ENCODE peak calls at places on chromosomes 11 and 22, in six cellular contexts. B is CD8-positive, alpha-beta T cell; Q is tibial artery; L is HepG2; S is left ventricle myocardium inferior; E is Panc1. G is an unnamed sample.

GRCh38 chr11:128290106-128290840 is 297.1 kb downstream of the ETS1 start:
- DNase-seq in B (peak; percentile 50), Q (peak; percentile 67), E (peak; percentile 68), S (peak; percentile 18), L (peak; percentile 21), G (peak; percentile 49)

GRCh38 chr11:65786786-65787636 is at the start of gene OVOL1:
- DNase-seq in E (no peak), Q (no peak), L (no peak), B (no peak), S (no peak), G (peak; percentile 81)

GRCh38 chr11:106679633-106680032 is 338.6 kb downstream of the GUCY1A2 start:
- DNase-seq in B (no peak), Q (no peak), S (no peak), L (no peak), E (no peak), G (no peak)

GRCh38 chr11:75705541-75705940 is 12.1 kb upstream of the MOGAT2 start:
- DNase-seq in B (no peak), S (no peak), L (no peak), E (no peak), Q (no peak), G (no peak)

GRCh38 chr11:24234822-24235508 is 261.9 kb upstream of the LUZP2 start:
- DNase-seq in E (no peak), B (no peak), L (no peak), S (no peak), Q (no peak), G (peak; percentile 45)

GRCh38 chr11:60700689-60701508 is 1.5 kb downstream of the MS4A8 start:
- DNase-seq in B (no peak), E (no peak), Q (no peak), L (peak; percentile 29), S (no peak), G (no peak)

GRCh38 chr11:36240746-36241295 is 48.4 kb downstream of the COMMD9 start:
- DNase-seq in S (no peak), E (no peak), Q (no peak), B (no peak), L (no peak), G (no peak)

GRCh38 chr11:115629456-115630015 is 125.3 kb upstream of the CADM1 start:
- DNase-seq in Q (no peak), L (no peak), S (no peak), E (no peak), B (no peak), G (no peak)

GRCh38 chr22:17754233-17754925 is 19.9 kb downstream of the BID start:
- DNase-seq in B (no peak), Q (no peak), L (no peak), S (no peak), E (no peak), G (no peak)

GRCh38 chr22:42799462-42800405 is 57.3 kb downstream of the ARFGAP3 start:
- DNase-seq in Q (peak; percentile 54), L (no peak), E (no peak), B (no peak), S (no peak), G (no peak)

GRCh38 chr22:33832558-33833151 is 87.6 kb downstream of the LARGE1 start:
- DNase-seq in E (no peak), Q (no peak), L (no peak), S (peak; percentile 50), B (no peak), G (no peak)

GRCh38 chr22:43862074-43862881 is at the start of gene SULT4A1:
- DNase-seq in Q (no peak), S (no peak), L (no peak), E (peak; percentile 30), B (no peak), G (no peak)

GRCh38 chr22:26923498-26923897 is 266.1 kb downstream of the MIAT start:
- DNase-seq in L (no peak), E (no peak), Q (no peak), S (no peak), B (no peak), G (no peak)

GRCh38 chr11:120645639-120646038 is 134.1 kb downstream of the GRIK4 start:
- DNase-seq in E (no peak), S (no peak), Q (no peak), B (no peak), L (no peak), G (no peak)

GRCh38 chr11:23976776-23977380 is 520.0 kb upstream of the LUZP2 start:
- DNase-seq in Q (no peak), L (no peak), E (no peak), S (no peak), B (no peak), G (no peak)

DNA sequence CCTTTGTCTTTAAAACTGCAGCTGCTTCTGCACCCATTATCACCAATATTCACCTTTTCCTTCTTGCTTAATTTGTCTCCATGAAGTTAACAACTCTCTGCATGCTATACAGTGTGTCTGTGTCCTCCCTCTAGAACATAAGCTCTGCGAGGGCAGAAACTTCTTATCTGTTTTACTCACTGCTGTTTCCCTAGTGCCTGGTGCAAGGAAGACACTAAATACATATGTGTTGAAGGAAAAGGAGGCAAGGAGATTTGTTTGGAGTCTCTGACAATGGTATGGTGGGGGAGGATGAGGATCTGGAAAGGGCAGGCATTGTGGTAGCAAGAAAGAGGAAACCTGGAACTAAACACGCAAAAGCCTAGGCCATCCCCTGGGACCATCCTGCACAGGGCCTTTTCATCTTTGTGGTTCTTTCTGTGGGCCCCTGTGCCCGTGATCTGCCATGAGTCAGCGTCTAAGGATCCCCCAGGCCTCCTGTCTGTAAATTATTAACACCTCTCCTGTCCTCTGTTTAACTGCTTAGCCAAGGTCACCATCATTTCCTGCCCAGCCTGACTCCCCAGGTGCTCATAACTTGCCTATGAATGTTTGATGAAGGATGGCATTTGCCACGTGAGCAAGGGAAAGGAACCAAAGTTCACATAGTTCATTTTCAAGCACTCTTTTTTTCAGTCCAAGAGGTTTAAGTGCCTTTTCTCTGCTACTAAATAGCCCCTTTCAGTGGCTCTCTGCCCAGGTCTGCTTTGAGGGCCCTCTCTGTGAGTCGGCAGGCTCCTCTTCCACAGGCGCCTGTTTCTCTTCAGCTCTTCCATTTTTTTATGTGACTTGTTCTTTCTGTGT is 131.1 kb downstream of the RASSF10 start:
- DNase-seq in B (no peak), L (peak; percentile 100), E (no peak), S (no peak), Q (no peak), G (peak; percentile 84)
- H3K4me1 ChIP-seq in B (no peaks in the 10 kb centered on the region), L (peaks cover 93% of the 10 kb centered on the region), E (no peaks in the 10 kb centered on the region), S (peaks cover 16% of the 10 kb centered on the region), Q (no peaks in the 10 kb centered on the region), G (peaks cover 10% of the 10 kb centered on the region)

DNA sequence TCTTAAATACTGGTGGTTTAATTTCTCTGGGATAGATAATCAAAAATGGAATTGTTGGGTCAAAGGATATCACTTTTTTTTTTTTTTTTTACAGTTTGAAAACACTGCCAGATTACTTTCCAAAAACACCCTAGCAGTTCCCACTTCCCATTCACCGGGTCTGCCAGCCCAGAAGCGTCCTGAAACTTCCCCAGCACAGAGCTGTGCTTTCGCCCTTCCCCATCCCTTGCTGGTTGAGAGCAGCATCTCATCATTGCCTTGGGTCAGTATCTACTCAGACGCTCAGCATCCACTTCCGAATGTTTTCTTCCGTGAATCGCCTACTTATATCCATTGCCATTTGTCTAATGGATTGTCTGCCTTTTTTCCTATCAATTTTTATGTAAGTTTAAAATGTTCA is 5.5 kb downstream of the CERK start:
- DNase-seq in Q (no peak), L (no peak), S (no peak), E (no peak), B (no peak), G (no peak)
- H3K4me1 ChIP-seq in Q (no peaks in the 10 kb centered on the region), L (peaks cover 63% of the 10 kb centered on the region), S (peaks cover 100% of the 10 kb centered on the region), E (peaks cover 17% of the 10 kb centered on the region), B (peaks cover 50% of the 10 kb centered on the region), G (peaks cover 71% of the 10 kb centered on the region)

DNA sequence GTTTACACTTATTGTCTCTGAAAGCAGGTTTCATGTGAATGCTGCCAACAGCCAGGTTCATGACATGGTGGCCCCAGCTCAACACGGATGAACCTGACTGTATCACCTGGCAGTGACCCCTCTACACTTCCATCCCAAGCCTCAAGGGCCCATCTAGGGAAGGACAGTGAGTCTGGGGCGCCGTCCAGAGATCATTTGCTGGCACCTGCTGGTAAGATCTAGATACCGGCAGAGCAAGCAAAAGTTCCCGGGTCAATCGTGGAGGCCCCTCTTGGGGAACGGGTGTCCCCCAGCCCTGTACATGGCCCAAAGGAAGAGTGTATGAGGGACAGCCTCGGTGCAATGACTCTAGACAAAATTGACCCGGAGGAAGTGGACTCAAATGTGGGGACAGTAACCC is 34.7 kb upstream of the TH start:
- DNase-seq in Q (peak; percentile 47), S (peak; percentile 2), L (no peak), E (no peak), B (no peak), G (no peak)
- H3K4me1 ChIP-seq in Q (no peaks in the 10 kb centered on the region), S (no peaks in the 10 kb centered on the region), L (peaks cover 87% of the 10 kb centered on the region), E (no peaks in the 10 kb centered on the region), B (no peaks in the 10 kb centered on the region), G (peaks cover 7% of the 10 kb centered on the region)

DNA sequence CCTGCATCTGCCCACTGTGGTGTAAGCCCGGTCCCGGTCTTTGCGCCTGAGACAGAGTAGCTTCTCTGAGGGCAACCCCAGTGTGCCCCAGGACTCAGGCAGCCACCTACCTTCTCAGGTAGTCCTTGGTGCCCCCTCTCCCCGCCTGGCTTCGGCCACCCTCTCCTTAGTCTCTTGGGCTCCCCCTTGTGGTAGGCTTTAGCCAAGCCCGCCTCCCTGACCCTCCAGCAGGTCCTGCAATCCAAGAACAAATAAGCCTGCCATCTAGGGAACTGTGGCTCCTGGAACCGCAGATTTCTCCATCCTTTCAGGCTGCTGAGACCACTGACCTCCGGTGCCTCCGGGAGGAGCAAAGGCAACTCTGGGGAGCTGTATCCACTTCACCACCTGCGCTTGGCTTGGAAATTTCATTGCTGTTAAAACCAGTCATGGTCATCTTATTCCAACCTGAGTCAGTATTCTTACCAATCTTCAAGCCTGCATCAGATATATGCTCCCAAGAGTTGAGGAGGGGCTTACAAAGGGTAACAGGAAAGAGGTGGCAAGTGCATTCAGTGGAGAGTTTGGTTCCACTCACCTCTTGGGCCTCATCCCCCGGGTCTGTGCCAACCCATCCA is 52.8 kb upstream of the TENM4 start:
- DNase-seq in L (peak; percentile 47), E (peak; percentile 48), B (no peak), Q (peak; percentile 81), S (peak; percentile 59), G (peak; percentile 74)
- H3K4me1 ChIP-seq in L (no peaks in the 10 kb centered on the region), E (no peaks in the 10 kb centered on the region), B (no peaks in the 10 kb centered on the region), Q (no peaks in the 10 kb centered on the region), S (no peaks in the 10 kb centered on the region), G (no peaks in the 10 kb centered on the region)

DNA sequence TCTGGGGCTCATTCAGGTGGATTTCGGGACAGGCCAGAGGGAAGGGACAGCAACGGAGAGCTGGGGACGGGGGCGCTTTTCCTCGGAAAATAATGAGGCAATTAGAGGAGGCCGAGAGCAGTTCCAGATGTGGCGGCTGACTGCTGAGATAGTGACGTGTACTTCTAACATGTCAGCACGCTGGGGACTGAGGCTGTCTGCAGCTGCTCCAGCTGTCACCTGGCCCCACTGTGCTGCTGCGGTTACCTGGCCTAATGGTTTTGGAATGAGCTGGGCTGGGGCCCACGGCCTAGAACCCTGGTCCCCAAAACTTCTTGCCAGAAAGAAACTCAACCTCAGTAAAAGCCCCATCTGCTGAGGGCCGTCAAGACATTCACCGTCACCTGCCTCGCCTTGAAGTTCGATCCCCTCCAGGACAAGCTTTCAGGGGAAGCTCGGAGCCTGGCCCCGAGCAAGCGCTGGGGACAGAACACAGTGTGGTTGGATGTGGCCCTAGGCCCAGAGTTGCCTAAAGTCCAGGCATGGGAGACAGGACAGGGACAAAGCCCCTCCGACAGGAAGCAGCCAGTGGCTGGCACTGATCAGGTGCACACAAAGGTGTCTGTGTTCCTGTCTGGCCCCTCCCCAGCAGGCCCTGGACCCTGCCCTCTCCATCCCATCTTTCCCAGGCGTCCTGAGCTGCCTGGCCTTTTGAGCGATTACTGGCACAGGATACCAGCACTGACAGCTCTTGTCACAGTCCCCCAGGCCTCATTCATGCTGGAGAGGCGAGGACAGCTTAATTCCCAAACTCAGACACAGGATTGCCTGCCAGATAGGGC is 22.1 kb downstream of the RPUSD4 start:
- DNase-seq in Q (no peak), B (no peak), L (peak; percentile 94), E (no peak), S (no peak), G (no peak)
- H3K4me1 ChIP-seq in Q (no peaks in the 10 kb centered on the region), B (no peaks in the 10 kb centered on the region), L (peaks cover 99% of the 10 kb centered on the region), E (no peaks in the 10 kb centered on the region), S (no peaks in the 10 kb centered on the region), G (no peaks in the 10 kb centered on the region)

GRCh38 chr22:45237065-45237990 is 3.4 kb downstream of the KIAA0930 start:
- DNase-seq in L (peak; percentile 39), B (no peak), E (no peak), Q (no peak), S (no peak), G (no peak)
- H3K4me1 ChIP-seq in L (peaks cover 71% of the 10 kb centered on the region), B (peaks cover 39% of the 10 kb centered on the region), E (peaks cover 3% of the 10 kb centered on the region), Q (no peaks in the 10 kb centered on the region), S (peaks cover 21% of the 10 kb centered on the region), G (peaks cover 22% of the 10 kb centered on the region)